ENCODE peak calls at places on chromosomes 12 and 14, in ten cellular contexts. A is GM12865; Y is heart left ventricle; J is cardiac fibroblast; P is stimulated activated CD4-positive, alpha-beta T cell treated with anti-CD3 and anti-CD28 coated beads, Interleukin-2, amount 100 ng/mL, for 48 hours; L is ureter; K is thyroid gland; B is naive thymus-derived CD8-positive, alpha-beta T cell; Z is myocyte; R is AG04449. H is an unnamed sample.

GRCh38 chr12:48037267-48037915 is 33.1 kb upstream of the COL2A1 start:
- DNase-seq in B (no peak), J (peak; percentile 63), K (peak; percentile 5), Y (no peak), R (no peak), Z (no peak), A (no peak), L (no peak), P (no peak), H (no peak)

GRCh38 chr12:28413455-28414109 is 223.3 kb downstream of the CCDC91 start:
- DNase-seq in P (no peak), R (no peak), A (peak; percentile 39), Z (no peak), K (no peak), L (no peak), B (no peak), Y (no peak), J (no peak), H (no peak)

GRCh38 chr14:66360526-66360925 is 125.6 kb upstream of the CCDC196 start:
- DNase-seq in Y (no peak), Z (no peak), R (no peak), P (no peak), A (no peak), B (no peak), K (no peak), L (no peak), J (no peak), H (no peak)

GRCh38 chr14:56738020-56738419 is 72.3 kb downstream of the OTX2 start:
- DNase-seq in P (no peak), R (no peak), L (no peak), Y (no peak), K (no peak), Z (no peak), J (no peak), A (no peak), B (no peak), H (no peak)

GRCh38 chr14:72514660-72515025 is 379.3 kb downstream of the DPF3 start:
- DNase-seq in Z (no peak), J (no peak), Y (no peak), L (no peak), R (no peak), A (no peak), B (no peak), P (no peak), K (no peak), H (no peak)

GRCh38 chr12:123441523-123442164 is 5.2 kb upstream of the RILPL2 start:
- DNase-seq in Y (no peak), L (no peak), K (no peak), Z (no peak), B (no peak), A (peak; percentile 92), P (no peak), R (no peak), J (no peak), H (no peak)

GRCh38 chr12:55931317-55931779 is 386 bp downstream of the DGKA start:
- DNase-seq in L (no peak), J (no peak), B (no peak), A (no peak), P (no peak), Y (no peak), K (peak; percentile 8), R (no peak), Z (no peak), H (no peak)

GRCh38 chr12:12182926-12183325 is 83.9 kb downstream of the LRP6 start:
- DNase-seq in J (peak; percentile 65), K (no peak), P (no peak), R (no peak), Z (peak; percentile 6), L (no peak), B (no peak), A (no peak), Y (no peak), H (peak; percentile 2)

GRCh38 chr14:100846309-100846859 is 20.5 kb downstream of the MEG3 start:
- DNase-seq in K (no peak), R (no peak), J (no peak), Y (no peak), A (no peak), Z (no peak), P (no peak), L (no peak), B (no peak), H (no peak)

GRCh38 chr12:76674669-76675315 is 89.1 kb upstream of the ZDHHC17 start:
- DNase-seq in B (no peak), Y (no peak), R (no peak), K (no peak), Z (no peak), L (no peak), J (no peak), A (no peak), P (no peak), H (no peak)

GRCh38 chr12:95976416-95976832 is 19.7 kb downstream of the HAL start:
- DNase-seq in L (no peak), B (no peak), Z (peak; percentile 25), J (peak; percentile 26), P (no peak), A (no peak), K (no peak), R (no peak), Y (no peak), H (no peak)

GRCh38 chr14:89237923-89238529 is 179.0 kb downstream of the FOXN3 start:
- DNase-seq in L (no peak), P (no peak), R (no peak), J (peak; percentile 41), Z (peak; percentile 18), Y (no peak), K (no peak), A (no peak), B (no peak), H (no peak)

GRCh38 chr14:21748869-21749303 is 75.3 kb upstream of the OR4E1 start:
- DNase-seq in J (peak; percentile 39), B (no peak), Z (peak; percentile 48), Y (no peak), L (no peak), R (no peak), K (peak; percentile 28), A (peak; percentile 52), P (peak; percentile 48), H (peak; percentile 15)